ENCODE peak calls at places on chromosomes 3 and 15, in ten cellular contexts. G, I, S, L, W, V, U, K, B and A are unnamed samples.

GRCh38 chr15:23690450-23690852 is 3.3 kb upstream of the NDN start:
- DNase-seq in G (no peak), I (peak), S (peak), L (peak), W (no peak), V (no peak), U (no peak), K (peak), B (peak), A (peak)

GRCh38 chr3:150078983-150079739 is 108.5 kb upstream of the PFN2 start:
- DNase-seq in G (peak), I (no peak), S (peak), L (peak), W (no peak), V (no peak), U (no peak), K (no peak), B (peak), A (peak)

GRCh38 chr3:129795596-129795995 is 97.9 kb downstream of the TMCC1 start:
- DNase-seq in G (no peak), I (no peak), S (no peak), L (no peak), W (no peak), V (no peak), U (no peak), K (no peak), B (peak), A (peak)

GRCh38 chr3:186476044-186476468 is 68.1 kb downstream of the CRYGS start:
- DNase-seq in G (no peak), I (no peak), S (no peak), L (no peak), W (no peak), V (peak), U (no peak), K (no peak), B (no peak), A (peak)

GRCh38 chr15:76340802-76341365 is 4.3 kb downstream of the ISL2 start:
- DNase-seq in G (no peak), I (peak), S (no peak), L (no peak), W (no peak), V (no peak), U (peak), K (peak), B (no peak), A (no peak)

GRCh38 chr3:71317749-71318458 is 265.6 kb downstream of the FOXP1 start:
- DNase-seq in G (no peak), I (no peak), S (no peak), L (no peak), W (peak), V (no peak), U (no peak), K (no peak), B (peak), A (peak)

GRCh38 chr3:101253429-101253828 is 66.9 kb downstream of the IMPG2 start:
- DNase-seq in G (no peak), I (no peak), S (no peak), L (no peak), W (no peak), V (no peak), U (no peak), K (no peak), B (no peak), A (no peak)

GRCh38 chr15:70492240-70493177 is 270.8 kb downstream of the UACA start:
- DNase-seq in G (peak), I (peak), S (peak), L (peak), W (peak), V (peak), U (peak), K (no peak), B (peak), A (peak)

GRCh38 chr3:126835472-126836219 is 131.6 kb downstream of the CHCHD6 start:
- DNase-seq in G (no peak), I (no peak), S (peak), L (no peak), W (no peak), V (no peak), U (no peak), K (no peak), B (peak), A (peak)

GRCh38 chr3:125129512-125129962 is 73.7 kb upstream of the HEG1 start:
- DNase-seq in G (peak), I (no peak), S (peak), L (peak), W (no peak), V (no peak), U (no peak), K (no peak), B (peak), A (peak)